ENCODE peak calls at places on chromosomes 5 and 9, in nine cellular contexts. One of them, this sample, is unnamed.

GRCh38 chr9:113375057-113376023 is 1.4 kb downstream of the HDHD3 start:
- DNase-seq in SK-N-SH: no peak
- DNase-seq in K562: no peak
- DNase-seq in HCT116: no peak
- DNase-seq in GM23338: no peak
- DNase-seq in GM12878: no peak
- DNase-seq in A549: peak; percentile 22
- DNase-seq in HepG2: no peak
- DNase-seq in Panc1: no peak
- DNase-seq in this sample: no peak

GRCh38 chr5:133786432-133786831 is 174.1 kb upstream of the FSTL4 start:
- DNase-seq in SK-N-SH: no peak
- DNase-seq in K562: no peak
- DNase-seq in HCT116: no peak
- DNase-seq in GM23338: no peak
- DNase-seq in GM12878: no peak
- DNase-seq in A549: no peak
- DNase-seq in HepG2: no peak
- DNase-seq in Panc1: no peak
- DNase-seq in this sample: no peak

GRCh38 chr5:167919268-167919560 is 372.2 kb upstream of the WWC1 start:
- DNase-seq in SK-N-SH: no peak
- DNase-seq in K562: no peak
- DNase-seq in HCT116: no peak
- DNase-seq in GM23338: peak; percentile 20
- DNase-seq in GM12878: no peak
- DNase-seq in A549: no peak
- DNase-seq in HepG2: no peak
- DNase-seq in Panc1: no peak
- DNase-seq in this sample: no peak

GRCh38 chr5:39225405-39226099 is 6.2 kb upstream of the FYB1 start:
- DNase-seq in SK-N-SH: no peak
- DNase-seq in K562: no peak
- DNase-seq in HCT116: no peak
- DNase-seq in GM23338: no peak
- DNase-seq in GM12878: no peak
- DNase-seq in A549: no peak
- DNase-seq in HepG2: no peak
- DNase-seq in Panc1: no peak
- DNase-seq in this sample: no peak

GRCh38 chr5:68408345-68408871 is 192.9 kb downstream of the PIK3R1 start:
- DNase-seq in SK-N-SH: no peak
- DNase-seq in K562: no peak
- DNase-seq in HCT116: no peak
- DNase-seq in GM23338: no peak
- DNase-seq in GM12878: no peak
- DNase-seq in A549: no peak
- DNase-seq in HepG2: no peak
- DNase-seq in Panc1: no peak
- DNase-seq in this sample: peak; percentile 1

GRCh38 chr5:939368-939767 is 46.7 kb downstream of the TRIP13 start:
- DNase-seq in SK-N-SH: no peak
- DNase-seq in K562: no peak
- DNase-seq in HCT116: no peak
- DNase-seq in GM23338: no peak
- DNase-seq in GM12878: no peak
- DNase-seq in A549: no peak
- DNase-seq in HepG2: no peak
- DNase-seq in Panc1: no peak
- DNase-seq in this sample: no peak

GRCh38 chr9:98971168-98971914 is 27.6 kb downstream of the COL15A1 start:
- DNase-seq in SK-N-SH: no peak
- DNase-seq in K562: peak; percentile 61
- DNase-seq in HCT116: no peak
- DNase-seq in GM23338: no peak
- DNase-seq in GM12878: no peak
- DNase-seq in A549: no peak
- DNase-seq in HepG2: peak; percentile 34
- DNase-seq in Panc1: no peak
- DNase-seq in this sample: no peak

GRCh38 chr9:103798620-103799019 is 295.5 kb upstream of the SMC2 start:
- DNase-seq in SK-N-SH: no peak
- DNase-seq in K562: no peak
- DNase-seq in HCT116: no peak
- DNase-seq in GM23338: no peak
- DNase-seq in GM12878: peak; percentile 37
- DNase-seq in A549: peak; percentile 38
- DNase-seq in HepG2: peak; percentile 1
- DNase-seq in Panc1: no peak
- DNase-seq in this sample: no peak

GRCh38 chr5:16934123-16934522 is 2.0 kb downstream of the MYO10 start:
- DNase-seq in SK-N-SH: peak; percentile 83
- DNase-seq in K562: peak; percentile 80
- DNase-seq in HCT116: peak; percentile 63
- DNase-seq in GM23338: peak; percentile 92
- DNase-seq in GM12878: no peak
- DNase-seq in A549: peak; percentile 84
- DNase-seq in HepG2: peak; percentile 25
- DNase-seq in Panc1: peak; percentile 77
- DNase-seq in this sample: peak; percentile 69

GRCh38 chr9:103731541-103731940 is 362.6 kb upstream of the SMC2 start:
- DNase-seq in SK-N-SH: no peak
- DNase-seq in K562: no peak
- DNase-seq in HCT116: no peak
- DNase-seq in GM23338: no peak
- DNase-seq in GM12878: no peak
- DNase-seq in A549: no peak
- DNase-seq in HepG2: no peak
- DNase-seq in Panc1: no peak
- DNase-seq in this sample: no peak

GRCh38 chr9:72041775-72042194 is 18.6 kb downstream of the C9orf57 start:
- DNase-seq in SK-N-SH: no peak
- DNase-seq in K562: no peak
- DNase-seq in HCT116: no peak
- DNase-seq in GM23338: no peak
- DNase-seq in GM12878: peak; percentile 1
- DNase-seq in A549: no peak
- DNase-seq in HepG2: no peak
- DNase-seq in Panc1: no peak
- DNase-seq in this sample: peak; percentile 68

GRCh38 chr5:139642213-139642612 is 5.9 kb upstream of the CXXC5 start:
- DNase-seq in SK-N-SH: peak; percentile 11
- DNase-seq in K562: no peak
- DNase-seq in HCT116: no peak
- DNase-seq in GM23338: no peak
- DNase-seq in GM12878: no peak
- DNase-seq in A549: no peak
- DNase-seq in HepG2: no peak
- DNase-seq in Panc1: no peak
- DNase-seq in this sample: no peak

GRCh38 chr5:15693933-15694332 is 194.0 kb downstream of the FBXL7 start:
- DNase-seq in SK-N-SH: no peak
- DNase-seq in K562: no peak
- DNase-seq in HCT116: no peak
- DNase-seq in GM23338: peak; percentile 33
- DNase-seq in GM12878: no peak
- DNase-seq in A549: no peak
- DNase-seq in HepG2: no peak
- DNase-seq in Panc1: no peak
- DNase-seq in this sample: no peak

GRCh38 chr9:35553670-35554543 is 51.2 kb upstream of the TESK1 start:
- DNase-seq in SK-N-SH: peak; percentile 84
- DNase-seq in K562: peak; percentile 67
- DNase-seq in HCT116: peak; percentile 37
- DNase-seq in GM23338: peak; percentile 90
- DNase-seq in GM12878: peak; percentile 8
- DNase-seq in A549: peak; percentile 69
- DNase-seq in HepG2: peak; percentile 63
- DNase-seq in Panc1: peak; percentile 51
- DNase-seq in this sample: peak; percentile 79

DNA sequence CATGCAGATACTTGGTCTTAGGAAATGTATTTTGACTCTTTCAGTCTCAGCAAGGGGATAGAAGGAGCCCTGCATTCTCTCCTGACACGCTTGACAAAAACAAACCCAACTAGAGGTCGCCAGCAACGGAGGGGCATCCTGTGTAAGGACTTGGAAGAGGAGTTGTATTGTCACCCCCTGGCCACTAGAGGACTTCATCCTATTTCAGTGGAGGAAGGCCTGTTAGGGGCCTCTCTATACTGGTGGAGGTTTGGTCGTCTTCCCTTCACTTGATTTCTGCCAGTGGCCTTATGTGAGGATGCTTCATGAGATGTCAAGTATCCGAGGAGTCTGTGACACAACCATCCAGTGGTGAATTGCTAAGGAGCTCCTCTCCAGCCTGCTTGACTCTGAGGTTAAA is 122.8 kb upstream of the STC2 start:
- DNase-seq in SK-N-SH: peak; percentile 48
- DNase-seq in K562: peak; percentile 63
- DNase-seq in HCT116: peak; percentile 60
- DNase-seq in GM23338: peak; percentile 80
- DNase-seq in GM12878: no peak
- DNase-seq in A549: peak; percentile 33
- DNase-seq in HepG2: peak; percentile 49
- DNase-seq in Panc1: no peak
- DNase-seq in this sample: no peak
- TF ChIP-seq REST in SK-N-SH: no peak
- TF ChIP-seq REST in K562: no peak
- TF ChIP-seq REST in HCT116: no peak
- TF ChIP-seq REST in GM23338: no peak
- TF ChIP-seq REST in GM12878: no peak
- TF ChIP-seq REST in A549: no peak
- TF ChIP-seq REST in HepG2: no peak
- TF ChIP-seq REST in Panc1: no peak
- TF ChIP-seq REST in this sample: no peak

GRCh38 chr5:54446169-54446786 is 9.2 kb upstream of the HSPB3 start:
- DNase-seq in SK-N-SH: no peak
- DNase-seq in K562: no peak
- DNase-seq in HCT116: no peak
- DNase-seq in GM23338: no peak
- DNase-seq in GM12878: no peak
- DNase-seq in A549: no peak
- DNase-seq in HepG2: no peak
- DNase-seq in Panc1: no peak
- DNase-seq in this sample: no peak
- TF ChIP-seq REST in SK-N-SH: no peak
- TF ChIP-seq REST in K562: no peak
- TF ChIP-seq REST in HCT116: no peak
- TF ChIP-seq REST in GM23338: no peak
- TF ChIP-seq REST in GM12878: no peak
- TF ChIP-seq REST in A549: no peak
- TF ChIP-seq REST in HepG2: no peak
- TF ChIP-seq REST in Panc1: no peak
- TF ChIP-seq REST in this sample: no peak

GRCh38 chr9:121474225-121474947 is 25.3 kb downstream of the GGTA1 start:
- DNase-seq in SK-N-SH: no peak
- DNase-seq in K562: no peak
- DNase-seq in HCT116: no peak
- DNase-seq in GM23338: peak; percentile 12
- DNase-seq in GM12878: no peak
- DNase-seq in A549: no peak
- DNase-seq in HepG2: no peak
- DNase-seq in Panc1: no peak
- DNase-seq in this sample: no peak

GRCh38 chr9:121483049-121483448 is 16.6 kb downstream of the GGTA1 start:
- DNase-seq in SK-N-SH: no peak
- DNase-seq in K562: peak; percentile 29
- DNase-seq in HCT116: no peak
- DNase-seq in GM23338: no peak
- DNase-seq in GM12878: no peak
- DNase-seq in A549: no peak
- DNase-seq in HepG2: peak; percentile 67
- DNase-seq in Panc1: no peak
- DNase-seq in this sample: no peak

GRCh38 chr9:121476156-121476555 is 23.5 kb downstream of the GGTA1 start:
- DNase-seq in SK-N-SH: no peak
- DNase-seq in K562: no peak
- DNase-seq in HCT116: no peak
- DNase-seq in GM23338: no peak
- DNase-seq in GM12878: no peak
- DNase-seq in A549: no peak
- DNase-seq in HepG2: no peak
- DNase-seq in Panc1: no peak
- DNase-seq in this sample: no peak

GRCh38 chr9:121483473-121484031 is 16.1 kb downstream of the GGTA1 start:
- DNase-seq in SK-N-SH: no peak
- DNase-seq in K562: no peak
- DNase-seq in HCT116: no peak
- DNase-seq in GM23338: no peak
- DNase-seq in GM12878: no peak
- DNase-seq in A549: no peak
- DNase-seq in HepG2: no peak
- DNase-seq in Panc1: no peak
- DNase-seq in this sample: no peak

DNA sequence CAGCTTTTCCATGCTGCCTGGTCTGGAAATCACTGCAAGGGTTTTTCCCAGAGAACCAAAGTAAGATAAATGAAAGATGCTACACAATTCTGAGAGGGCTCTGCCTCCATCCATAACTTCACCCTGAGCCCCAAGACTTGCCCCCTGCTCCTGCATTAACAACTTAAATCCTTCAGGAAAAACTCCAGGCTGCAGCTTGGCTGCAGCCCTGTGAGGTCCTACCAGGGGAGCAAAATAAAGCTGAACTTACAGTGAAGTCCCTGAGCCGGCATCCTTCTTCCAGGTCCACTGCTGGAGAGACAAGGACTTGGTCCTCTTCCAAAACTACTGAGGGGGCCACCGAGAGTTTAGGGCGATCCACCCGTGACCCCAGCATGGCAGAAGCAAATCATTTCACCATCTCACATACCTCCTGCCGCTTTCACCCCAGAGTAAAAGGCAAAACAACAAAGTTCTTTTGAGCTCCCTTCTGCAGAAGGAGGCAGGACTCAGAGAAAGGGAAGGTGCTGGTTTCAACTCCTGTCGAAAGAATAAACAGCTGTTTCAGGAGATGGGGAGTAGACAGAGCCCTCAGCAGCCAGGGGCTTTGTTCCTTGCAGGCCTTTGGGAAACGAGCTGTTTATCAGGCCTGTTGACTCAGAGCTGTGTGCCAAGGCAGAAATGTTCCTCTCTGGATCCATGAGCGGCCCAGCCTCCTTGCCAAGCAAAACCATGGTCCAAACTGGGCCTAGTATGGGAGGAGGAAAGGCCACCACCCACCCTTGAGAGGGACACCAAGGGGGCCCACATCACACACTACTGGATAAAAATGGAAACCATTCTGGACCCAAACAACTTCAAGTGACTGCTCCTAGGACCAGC is 20.6 kb downstream of the GGTA1 start:
- DNase-seq in SK-N-SH: no peak
- DNase-seq in K562: no peak
- DNase-seq in HCT116: no peak
- DNase-seq in GM23338: no peak
- DNase-seq in GM12878: no peak
- DNase-seq in A549: no peak
- DNase-seq in HepG2: no peak
- DNase-seq in Panc1: no peak
- DNase-seq in this sample: no peak
- TF ChIP-seq REST in SK-N-SH: no peak
- TF ChIP-seq REST in K562: no peak
- TF ChIP-seq REST in HCT116: no peak
- TF ChIP-seq REST in GM23338: no peak
- TF ChIP-seq REST in GM12878: no peak
- TF ChIP-seq REST in A549: no peak
- TF ChIP-seq REST in HepG2: no peak
- TF ChIP-seq REST in Panc1: no peak
- TF ChIP-seq REST in this sample: no peak

GRCh38 chr9:91898451-91899433 is 51.3 kb downstream of the ROR2 start:
- DNase-seq in SK-N-SH: peak; percentile 68
- DNase-seq in K562: peak; percentile 74
- DNase-seq in HCT116: no peak
- DNase-seq in GM23338: peak; percentile 49
- DNase-seq in GM12878: no peak
- DNase-seq in A549: no peak
- DNase-seq in HepG2: peak; percentile 9
- DNase-seq in Panc1: no peak
- DNase-seq in this sample: peak; percentile 92
- TF ChIP-seq REST in SK-N-SH: no peak
- TF ChIP-seq REST in K562: peak; percentile 40
- TF ChIP-seq REST in HCT116: no peak
- TF ChIP-seq REST in GM23338: no peak
- TF ChIP-seq REST in GM12878: no peak
- TF ChIP-seq REST in A549: no peak
- TF ChIP-seq REST in HepG2: no peak
- TF ChIP-seq REST in Panc1: no peak
- TF ChIP-seq REST in this sample: peak; percentile 38